ENCODE peak calls at places on chromosomes 16 and 17, in ten cellular contexts. C is activated T-cell treated with anti-CD3 and anti-CD28 coated beads for 48 hours; H is nephron progenitor cell; F is EH; I is Right ventricle myocardium superior; L is progenitor cell of endocrine pancreas; E is stimulated activated CD4-positive, alpha-beta T cell treated with anti-CD3 and anti-CD28 coated beads, Interleukin-4, amount 100 ng/mL, for 4 hours; K is HTR-8/SVneo; N is immature natural killer cell; B is mesendoderm. R is an unnamed sample.

GRCh38 chr17:72071330-72071729 is 49.5 kb upstream of the SOX9 start:
- DNase-seq in K (no peak), C (no peak), B (no peak), F (no peak), I (no peak), E (no peak), L (no peak), N (no peak), H (no peak), R (no peak)

GRCh38 chr16:24851700-24852099 is 5.9 kb downstream of the SLC5A11 start:
- DNase-seq in B (no peak), I (no peak), E (no peak), K (no peak), F (peak; percentile 65), C (peak; percentile 11), H (no peak), L (no peak), N (no peak), R (no peak)

GRCh38 chr17:79984045-79984840 is 51.4 kb downstream of the TBC1D16 start:
- DNase-seq in L (no peak), I (no peak), C (no peak), E (no peak), F (no peak), B (no peak), K (no peak), N (no peak), H (no peak), R (no peak)

GRCh38 chr16:84303023-84303422 is 8.3 kb downstream of the WFDC1 start:
- DNase-seq in I (no peak), L (no peak), F (peak; percentile 99), E (no peak), C (no peak), N (no peak), K (no peak), H (no peak), B (no peak), R (no peak)

GRCh38 chr17:56929362-56929969 is 15.6 kb upstream of the TRIM25 start:
- DNase-seq in E (no peak), L (no peak), K (no peak), F (no peak), I (no peak), B (peak; percentile 68), C (no peak), H (no peak), N (no peak), R (peak; percentile 21)

GRCh38 chr16:582614-583331 is 7.1 kb upstream of the RAB40C start:
- DNase-seq in E (no peak), B (no peak), C (no peak), F (no peak), I (no peak), N (no peak), L (no peak), H (no peak), K (no peak), R (no peak)

GRCh38 chr17:4914009-4914408 is 11.1 kb upstream of the CHRNE start:
- DNase-seq in B (no peak), L (no peak), H (no peak), N (no peak), C (no peak), I (no peak), K (no peak), E (no peak), F (peak; percentile 60), R (peak; percentile 27)

GRCh38 chr17:44220211-44221071 is 966 bp upstream of the UBTF start:
- DNase-seq in I (peak; percentile 66), F (peak; percentile 53), K (peak; percentile 32), E (peak; percentile 58), C (no peak), B (peak; percentile 59), N (peak; percentile 62), H (peak; percentile 51), L (peak; percentile 39), R (peak; percentile 77)

GRCh38 chr17:60161598-60162330 is 12.0 kb downstream of the CA4 start:
- DNase-seq in L (no peak), E (no peak), K (no peak), I (peak; percentile 57), F (no peak), C (no peak), B (peak; percentile 72), H (peak; percentile 50), N (no peak), R (peak; percentile 52)

GRCh38 chr17:42618442-42619150 is 9.1 kb downstream of the TUBG1 start:
- DNase-seq in E (no peak), N (no peak), B (peak; percentile 87), L (peak; percentile 10), F (peak; percentile 40), H (peak; percentile 19), C (no peak), I (peak; percentile 72), K (peak; percentile 62), R (peak; percentile 54)

GRCh38 chr17:79919164-79919585 is 79.9 kb upstream of the CBX4 start:
- DNase-seq in L (no peak), F (no peak), C (no peak), I (peak; percentile 93), K (no peak), E (no peak), B (no peak), H (no peak), N (no peak), R (no peak)

GRCh38 chr16:56807011-56807675 is 57.9 kb upstream of the SLC12A3 start:
- DNase-seq in E (no peak), F (peak; percentile 88), B (peak; percentile 82), L (no peak), C (no peak), H (no peak), K (peak; percentile 46), N (no peak), I (no peak), R (no peak)

GRCh38 chr17:39867891-39868553 is at the start of gene ZPBP2:
- DNase-seq in F (no peak), E (peak; percentile 54), N (peak; percentile 36), H (no peak), L (no peak), K (no peak), I (no peak), B (no peak), C (peak; percentile 50), R (peak; percentile 52)

GRCh38 chr16:106623-107324 is 28.7 kb downstream of the MPG start:
- DNase-seq in I (no peak), F (peak; percentile 82), H (peak; percentile 54), B (peak; percentile 86), C (no peak), N (peak; percentile 71), K (peak; percentile 81), E (peak; percentile 50), L (no peak), R (peak; percentile 90)

GRCh38 chr16:24990803-24991202 is 24.4 kb downstream of the ARHGAP17 start:
- DNase-seq in L (no peak), B (no peak), F (no peak), N (no peak), C (no peak), I (no peak), K (no peak), H (no peak), E (no peak), R (no peak)

GRCh38 chr17:77311371-77311981 is 170.7 kb downstream of the SEC14L1 start:
- DNase-seq in C (no peak), B (no peak), N (no peak), E (no peak), H (no peak), K (no peak), F (no peak), L (no peak), I (no peak), R (no peak)